ENCODE peak calls at places on chromosomes 4 and X, in seven cellular contexts. Q, Y, R, D, U, V and A are unnamed samples.

GRCh38 chr4:20992002-20992401 is 291.7 kb downstream of the PACRGL start:
- DNase-seq in R (no peak), U (peak), Y (no peak), V (no peak), Q (no peak), D (no peak), A (no peak)

GRCh38 chr4:54645830-54646229 is 11.9 kb upstream of the KIT start:
- DNase-seq in Y (no peak), U (no peak), D (no peak), V (no peak), R (no peak), Q (no peak), A (no peak)

GRCh38 chr4:110087116-110087708 is 111.2 kb downstream of the ELOVL6 start:
- DNase-seq in Q (peak), U (peak), R (no peak), D (peak), Y (no peak), V (no peak), A (peak)

GRCh38 chrX:33339219-33339618 is 127.9 kb upstream of the DMD start:
- DNase-seq in Y (no peak), R (no peak), U (peak), D (no peak), Q (peak), V (peak), A (no peak)

GRCh38 chrX:22950278-22951266 is 49.2 kb upstream of the DDX53 start:
- DNase-seq in Y (no peak), U (peak), R (no peak), D (peak), V (no peak), Q (peak), A (peak)

GRCh38 chr4:45317276-45317675 is 590.9 kb upstream of the GNPDA2 start:
- DNase-seq in U (peak), V (peak), D (no peak), Y (no peak), R (no peak), Q (peak), A (no peak)

GRCh38 chr4:142901166-142901662 is 55.1 kb upstream of the INPP4B start:
- DNase-seq in Y (no peak), Q (no peak), U (peak), R (no peak), V (peak), D (no peak), A (no peak)

GRCh38 chr4:52665592-52665991 is 6.5 kb upstream of the USP46 start:
- DNase-seq in Q (no peak), R (no peak), U (no peak), Y (no peak), V (no peak), D (no peak), A (no peak)

GRCh38 chr4:188435381-188435780 is 296.1 kb downstream of the TRIML1 start:
- DNase-seq in V (no peak), U (no peak), Q (no peak), R (no peak), D (no peak), Y (no peak), A (no peak)

GRCh38 chrX:78643106-78643505 is 16.0 kb downstream of the RTL3 start:
- DNase-seq in U (no peak), V (no peak), Q (no peak), Y (no peak), D (no peak), R (no peak), A (no peak)

GRCh38 chrX:102976793-102977495 is 39.9 kb downstream of the RAB40AL start:
- DNase-seq in U (peak), Q (no peak), R (no peak), Y (no peak), D (peak), V (no peak), A (peak)

GRCh38 chrX:9729161-9729885 is 36.3 kb downstream of the GPR143 start:
- DNase-seq in Y (no peak), D (no peak), Q (no peak), V (no peak), U (no peak), R (no peak), A (no peak)

GRCh38 chrX:68934922-68935321 is 106.1 kb downstream of the EFNB1 start:
- DNase-seq in Q (no peak), U (no peak), D (no peak), R (no peak), Y (no peak), V (no peak), A (no peak)

GRCh38 chrX:9948406-9948805 is 18.8 kb upstream of the CLDN34 start:
- DNase-seq in U (no peak), V (no peak), Q (no peak), D (no peak), Y (no peak), R (no peak), A (no peak)

GRCh38 chrX:10769165-10769564 is 148.8 kb upstream of the MID1 start:
- DNase-seq in R (no peak), Y (no peak), U (peak), V (peak), Q (peak), D (no peak), A (no peak)

GRCh38 chrX:14676431-14676830 is 147.1 kb downstream of the GLRA2 start:
- DNase-seq in D (no peak), U (no peak), Y (no peak), V (no peak), R (no peak), Q (no peak), A (no peak)

GRCh38 chrX:830532-830931 is 199.9 kb downstream of the SHOX start:
- DNase-seq in V (no peak), U (no peak), D (no peak), Q (no peak), R (no peak), Y (no peak), A (no peak)

GRCh38 chr4:109027016-109027500 is 264.2 kb upstream of the ETNPPL start:
- DNase-seq in Q (no peak), U (no peak), R (no peak), Y (no peak), D (no peak), V (no peak), A (no peak)

GRCh38 chr4:31983246-31983645 is 1263.1 kb downstream of the PCDH7 start:
- DNase-seq in D (no peak), R (no peak), Q (no peak), U (no peak), V (no peak), Y (no peak), A (no peak)

GRCh38 chrX:115892787-115893671 is 277.5 kb upstream of the AGTR2 start:
- DNase-seq in Q (no peak), U (peak), Y (no peak), R (peak), D (no peak), V (peak), A (no peak)

GRCh38 chr4:141215972-141216761 is 4.5 kb upstream of the ZNF330 start:
- DNase-seq in V (no peak), R (no peak), Q (no peak), U (no peak), Y (no peak), D (no peak), A (no peak)

GRCh38 chr4:141215030-141215429 is 5.7 kb upstream of the ZNF330 start:
- DNase-seq in V (peak), D (no peak), Q (no peak), Y (no peak), U (no peak), R (no peak), A (no peak)

GRCh38 chr4:141220271-141220654 is 432 bp upstream of the ZNF330 start:
- DNase-seq in D (no peak), U (no peak), Q (no peak), Y (no peak), R (no peak), V (no peak), A (no peak)

GRCh38 chr4:141223418-141223817 is 2.7 kb downstream of the ZNF330 start:
- DNase-seq in Q (no peak), V (no peak), R (no peak), Y (no peak), U (no peak), D (no peak), A (no peak)

GRCh38 chr4:141220655-141221605 is at the start of gene ZNF330:
- DNase-seq in V (peak), U (peak), R (peak), D (peak), Q (peak), Y (peak), A (peak)
- TF ChIP-seq CTCF in V (peak), U (no peak), R (no peak), D (peak), Q (peak), Y (no peak), A (peak)

DNA sequence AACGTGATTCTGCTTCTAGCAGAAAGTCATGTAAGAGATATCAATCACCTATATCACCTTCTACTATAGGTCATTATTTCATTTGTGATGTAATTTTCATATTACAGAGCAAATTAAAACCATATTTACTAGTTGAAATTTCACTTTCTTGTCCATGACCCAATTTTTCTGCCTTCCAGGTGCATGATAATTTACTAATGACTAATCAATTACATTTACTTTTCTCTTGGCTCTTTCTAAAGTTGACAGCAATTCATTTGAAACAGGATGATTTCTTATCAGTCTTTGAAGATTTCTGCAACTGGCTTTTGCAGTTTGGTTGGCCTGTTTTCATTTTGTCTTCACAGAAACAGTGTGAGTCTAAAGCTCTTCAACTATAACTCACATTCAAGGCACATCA is 81.4 kb downstream of the ZAR1 start:
- DNase-seq in U (no peak), R (no peak), D (no peak), Q (no peak), V (no peak), Y (no peak), A (no peak)
- H3K4me3 ChIP-seq in U (no peak), R (no peak), D (no peak), Q (no peak), V (no peak), Y (no peak), A (no peak)

DNA sequence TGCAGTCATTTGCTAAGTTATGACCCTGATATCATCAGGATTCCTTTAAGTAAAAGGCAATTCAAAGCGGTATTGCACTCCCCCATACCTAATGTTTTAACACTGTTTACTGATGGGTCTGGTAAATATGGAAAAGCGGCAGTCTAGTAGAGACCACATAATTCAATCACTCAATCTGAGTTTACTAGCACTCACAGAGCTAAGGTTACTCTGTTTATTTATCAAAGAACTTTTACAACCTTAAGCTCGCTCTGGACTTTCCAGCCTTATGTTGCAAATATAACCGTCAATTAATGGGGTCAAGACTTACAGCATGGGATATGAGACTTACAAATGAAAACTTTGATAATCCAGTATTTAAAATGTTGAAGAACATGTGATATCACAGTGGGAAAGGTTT is 124.5 kb upstream of the ZCCHC13 start:
- DNase-seq in Q (no peak), R (no peak), U (no peak), D (no peak), V (no peak), Y (no peak), A (no peak)
- TF ChIP-seq CTCF in Q (no peak), R (no peak), U (no peak), D (no peak), V (no peak), Y (no peak), A (no peak)

GRCh38 chrX:48933757-48934156 is 14.9 kb upstream of the PIM2 start:
- DNase-seq in D (no peak), Q (no peak), Y (no peak), V (no peak), R (no peak), U (no peak), A (no peak)
- H3K4me3 ChIP-seq in D (no peak), Q (no peak), Y (no peak), V (no peak), R (no peak), U (no peak), A (no peak)